ENCODE peak calls at places on chromosomes 7 and 10, in seven cellular contexts. Z, X, Y, C, P, L and B are unnamed samples.

GRCh38 chr10:109427421-109427820 is 495.9 kb downstream of the XPNPEP1 start:
- DNase-seq in Z (no peak), X (no peak), Y (no peak), C (no peak), P (no peak), L (no peak), B (peak)

GRCh38 chr10:43728425-43728824 is 79.7 kb upstream of the ZNF32 start:
- DNase-seq in Z (no peak), X (no peak), Y (no peak), C (no peak), P (no peak), L (no peak), B (no peak)

GRCh38 chr7:4776160-4776623 is 769 bp downstream of the AP5Z1 start:
- DNase-seq in Z (no peak), X (no peak), Y (no peak), C (no peak), P (no peak), L (no peak), B (no peak)

GRCh38 chr10:5888843-5889623 is 660 bp downstream of the ANKRD16 start:
- DNase-seq in Z (peak), X (peak), Y (no peak), C (peak), P (no peak), L (peak), B (no peak)

GRCh38 chr10:45444022-45444421 is 70.0 kb downstream of the ALOX5 start:
- DNase-seq in Z (no peak), X (no peak), Y (no peak), C (no peak), P (no peak), L (no peak), B (no peak)

GRCh38 chr10:33571616-33572015 is 237.1 kb upstream of the NRP1 start:
- DNase-seq in Z (no peak), X (no peak), Y (no peak), C (no peak), P (no peak), L (no peak), B (no peak)

GRCh38 chr10:116669832-116670644 is 49.3 kb downstream of the PNLIPRP2 start:
- DNase-seq in Z (no peak), X (peak), Y (no peak), C (peak), P (no peak), L (peak), B (no peak)

GRCh38 chr10:93006435-93007039 is 54.1 kb upstream of the CYP26C1 start:
- DNase-seq in Z (peak), X (peak), Y (no peak), C (peak), P (no peak), L (no peak), B (no peak)

GRCh38 chr7:144437370-144438191 is 34.1 kb upstream of the NOBOX start:
- DNase-seq in Z (peak), X (peak), Y (peak), C (peak), P (peak), L (peak), B (peak)

GRCh38 chr7:8597565-8597964 is 164.2 kb downstream of the NXPH1 start:
- DNase-seq in Z (no peak), X (no peak), Y (no peak), C (no peak), P (no peak), L (no peak), B (no peak)

DNA sequence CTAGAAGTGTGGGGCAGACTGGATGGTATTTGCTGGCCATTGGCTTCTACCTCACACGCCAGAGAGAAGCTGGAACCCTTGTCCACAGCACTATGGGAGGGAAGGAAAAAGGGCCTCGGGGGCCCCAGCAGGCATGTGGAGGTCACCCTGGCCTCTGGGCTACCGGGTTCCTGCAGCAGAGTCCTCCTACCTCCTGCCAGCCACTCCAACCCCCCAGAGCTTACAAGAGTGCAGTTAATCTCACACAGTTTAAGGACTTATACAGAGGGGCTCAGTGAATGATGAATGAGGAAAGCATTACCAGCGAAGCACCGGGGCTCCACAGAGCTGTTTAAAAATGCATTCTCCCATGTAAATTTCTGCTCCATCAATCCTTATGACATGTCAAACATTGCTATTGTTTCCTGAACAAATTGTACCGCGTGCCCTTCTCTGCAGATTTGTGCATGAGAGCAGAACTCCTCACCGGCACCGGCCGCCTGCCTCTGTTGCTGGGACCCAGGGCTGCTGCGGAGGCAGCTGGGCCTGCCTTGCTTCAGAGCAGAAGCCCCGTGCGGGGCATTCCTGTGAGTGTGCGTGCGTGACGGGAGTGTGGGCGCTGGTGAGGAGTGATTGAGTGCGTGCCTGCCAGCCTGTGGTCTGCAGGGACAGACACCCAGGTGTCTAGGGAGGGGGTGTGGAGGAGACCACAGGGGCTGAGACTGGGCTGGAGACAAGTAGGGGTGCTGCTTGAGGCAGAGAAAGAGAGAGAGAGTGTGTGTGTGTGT is 52.8 kb downstream of the C10orf105 start:
- DNase-seq in Z (no peak), X (no peak), Y (no peak), C (no peak), P (peak), L (no peak), B (no peak)
- H3K9ac ChIP-seq in Z (no peak), X (no peak), Y (no peak), C (no peak), P (no peak), L (peak), B (no peak)

GRCh38 chr7:70835658-70836057 is 296.3 kb upstream of the GALNT17 start:
- DNase-seq in Z (no peak), X (no peak), Y (no peak), C (no peak), P (no peak), L (no peak), B (no peak)

GRCh38 chr7:70837589-70837988 is 294.4 kb upstream of the GALNT17 start:
- DNase-seq in Z (no peak), X (no peak), Y (no peak), C (no peak), P (no peak), L (no peak), B (no peak)

GRCh38 chr7:70838292-70838907 is 293.5 kb upstream of the GALNT17 start:
- DNase-seq in Z (no peak), X (no peak), Y (no peak), C (no peak), P (no peak), L (no peak), B (no peak)

GRCh38 chr7:70836279-70836678 is 295.7 kb upstream of the GALNT17 start:
- DNase-seq in Z (no peak), X (no peak), Y (no peak), C (no peak), P (no peak), L (no peak), B (no peak)

DNA sequence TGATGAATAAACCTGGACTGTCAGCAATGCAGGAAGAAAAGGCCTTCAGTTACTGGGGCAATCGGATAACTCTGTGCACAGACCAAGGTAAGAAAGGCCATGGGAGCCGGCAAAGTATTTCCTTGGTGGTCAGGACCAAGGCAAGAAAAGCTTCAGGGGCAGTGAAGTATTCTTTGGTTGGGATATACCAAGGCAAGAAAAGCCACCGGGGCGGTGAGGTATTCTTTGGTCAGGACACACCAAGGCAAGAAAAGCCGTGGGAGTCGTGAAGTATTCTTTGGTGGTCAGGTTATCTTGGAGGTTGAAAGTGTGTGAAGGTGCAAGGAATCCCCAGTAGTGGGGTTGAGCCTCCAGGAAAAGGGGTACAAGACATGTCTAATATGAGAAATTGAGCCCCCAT is 295.0 kb upstream of the GALNT17 start:
- DNase-seq in Z (no peak), X (no peak), Y (no peak), C (no peak), P (no peak), L (no peak), B (no peak)
- TF ChIP-seq POLR2AphosphoS5 in Z (no peak), X (no peak), Y (no peak), C (no peak), P (no peak), L (no peak), B (no peak)

GRCh38 chr7:132815130-132815529 is 238.9 kb upstream of the PLXNA4 start:
- DNase-seq in Z (no peak), X (no peak), Y (no peak), C (no peak), P (no peak), L (no peak), B (no peak)

GRCh38 chr7:132817844-132818427 is 241.7 kb upstream of the PLXNA4 start:
- DNase-seq in Z (no peak), X (no peak), Y (no peak), C (no peak), P (no peak), L (no peak), B (no peak)

GRCh38 chr7:132815696-132816334 is 239.5 kb upstream of the PLXNA4 start:
- DNase-seq in Z (peak), X (no peak), Y (no peak), C (no peak), P (no peak), L (no peak), B (no peak)

GRCh38 chr7:132825222-132825621 is 249.0 kb upstream of the PLXNA4 start:
- DNase-seq in Z (no peak), X (no peak), Y (no peak), C (no peak), P (no peak), L (no peak), B (no peak)

GRCh38 chr7:132819648-132820047 is 243.4 kb upstream of the PLXNA4 start:
- DNase-seq in Z (no peak), X (no peak), Y (no peak), C (no peak), P (no peak), L (no peak), B (no peak)
- H3K27ac ChIP-seq in Z (no peak), X (no peak), Y (no peak), C (no peak), P (no peak), L (no peak), B (no peak)

GRCh38 chr7:28956608-28957063 is 1.5 kb downstream of the TRIL start:
- DNase-seq in Z (peak), X (peak), Y (no peak), C (peak), P (no peak), L (no peak), B (no peak)
- H3K9ac ChIP-seq in Z (no peak), X (peak), Y (no peak), C (no peak), P (no peak), L (no peak), B (no peak)

GRCh38 chr10:72344932-72345331 is 9.8 kb downstream of the DNAJB12 start:
- DNase-seq in Z (no peak), X (no peak), Y (no peak), C (no peak), P (no peak), L (no peak), B (no peak)
- TF ChIP-seq POLR2AphosphoS5 in Z (no peak), X (no peak), Y (no peak), C (no peak), P (no peak), L (no peak), B (no peak)

DNA sequence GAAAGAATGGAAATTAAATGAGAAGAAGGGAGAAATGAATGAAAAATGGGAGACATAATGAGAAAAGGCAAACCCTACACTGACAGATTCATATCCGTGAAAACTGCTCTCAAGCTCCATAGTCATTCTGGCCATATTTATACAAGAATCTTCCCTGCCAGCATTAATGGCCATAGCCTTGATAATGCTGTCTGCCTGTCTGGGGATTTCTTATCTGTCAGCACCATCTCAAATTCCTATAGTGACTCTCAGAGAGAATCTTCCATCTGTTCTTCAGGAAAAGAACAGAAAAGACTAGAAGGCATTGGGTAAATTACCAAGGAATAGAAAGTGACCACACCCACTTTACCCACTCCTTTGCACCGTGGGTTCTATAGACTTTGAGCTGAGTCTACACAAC is 295.9 kb downstream of the PLXNA4 start:
- DNase-seq in Z (no peak), X (no peak), Y (no peak), C (no peak), P (no peak), L (no peak), B (no peak)
- H3K27ac ChIP-seq in Z (no peak), X (no peak), Y (no peak), C (no peak), P (no peak), L (no peak), B (no peak)

DNA sequence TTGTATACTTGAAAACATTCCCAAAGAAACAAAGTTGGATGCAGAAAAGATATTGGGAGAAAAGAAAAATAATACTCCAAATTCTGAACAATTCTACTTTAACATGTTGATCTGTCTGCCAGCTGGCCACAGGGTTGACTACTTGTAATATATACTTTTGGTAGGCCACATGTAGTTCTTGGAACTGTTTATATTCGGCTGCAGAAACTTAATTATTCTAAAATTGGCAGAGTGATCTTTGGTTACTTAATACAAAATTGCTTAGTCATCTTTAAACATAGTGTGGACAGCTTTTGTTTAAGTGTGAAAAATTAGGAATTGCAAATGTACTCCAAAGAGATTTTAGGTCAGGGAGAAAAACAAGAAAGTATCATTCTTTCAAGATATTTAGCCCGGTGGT is 76.0 kb downstream of the CALD1 start:
- DNase-seq in Z (no peak), X (no peak), Y (no peak), C (no peak), P (no peak), L (no peak), B (no peak)
- H3K9ac ChIP-seq in Z (peak), X (no peak), Y (no peak), C (no peak), P (no peak), L (no peak), B (no peak)

DNA sequence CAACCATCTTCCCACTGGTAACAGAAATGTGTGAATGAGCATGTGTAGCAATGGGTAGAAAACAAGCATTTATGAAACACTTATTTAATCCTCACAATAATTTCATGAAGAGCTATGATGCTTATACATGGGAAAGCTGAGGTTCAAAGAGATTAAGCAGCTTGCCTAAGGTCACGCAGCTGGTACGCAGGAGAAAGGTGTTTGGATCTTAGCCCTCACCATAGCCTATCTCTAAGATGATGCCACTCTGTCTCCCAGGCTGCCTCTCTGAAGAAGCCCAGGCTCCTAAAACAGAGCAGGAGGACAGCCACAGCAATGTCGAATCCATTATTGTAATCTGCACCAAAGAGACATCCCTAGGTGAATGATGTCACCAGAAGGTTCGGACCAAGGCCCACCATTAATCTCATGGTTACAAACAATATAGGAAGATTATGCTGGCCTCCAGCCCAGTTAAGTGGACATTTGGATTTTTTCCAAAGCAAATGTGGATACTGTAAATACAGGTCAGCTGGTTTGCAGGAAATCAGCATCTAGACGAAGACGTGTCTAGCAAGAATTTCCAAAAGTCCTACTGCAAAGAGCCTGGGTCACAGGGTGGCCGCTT is 447.5 kb upstream of the ZMIZ1 start:
- DNase-seq in Z (peak), X (peak), Y (no peak), C (peak), P (no peak), L (no peak), B (no peak)
- TF ChIP-seq POLR2AphosphoS5 in Z (no peak), X (no peak), Y (no peak), C (no peak), P (no peak), L (no peak), B (no peak)

GRCh38 chr10:90111671-90112070 is 410.3 kb downstream of the KIF20B start:
- DNase-seq in Z (no peak), X (no peak), Y (peak), C (no peak), P (no peak), L (no peak), B (no peak)
- H3K27ac ChIP-seq in Z (no peak), X (no peak), Y (peak), C (no peak), P (no peak), L (no peak), B (no peak)

DNA sequence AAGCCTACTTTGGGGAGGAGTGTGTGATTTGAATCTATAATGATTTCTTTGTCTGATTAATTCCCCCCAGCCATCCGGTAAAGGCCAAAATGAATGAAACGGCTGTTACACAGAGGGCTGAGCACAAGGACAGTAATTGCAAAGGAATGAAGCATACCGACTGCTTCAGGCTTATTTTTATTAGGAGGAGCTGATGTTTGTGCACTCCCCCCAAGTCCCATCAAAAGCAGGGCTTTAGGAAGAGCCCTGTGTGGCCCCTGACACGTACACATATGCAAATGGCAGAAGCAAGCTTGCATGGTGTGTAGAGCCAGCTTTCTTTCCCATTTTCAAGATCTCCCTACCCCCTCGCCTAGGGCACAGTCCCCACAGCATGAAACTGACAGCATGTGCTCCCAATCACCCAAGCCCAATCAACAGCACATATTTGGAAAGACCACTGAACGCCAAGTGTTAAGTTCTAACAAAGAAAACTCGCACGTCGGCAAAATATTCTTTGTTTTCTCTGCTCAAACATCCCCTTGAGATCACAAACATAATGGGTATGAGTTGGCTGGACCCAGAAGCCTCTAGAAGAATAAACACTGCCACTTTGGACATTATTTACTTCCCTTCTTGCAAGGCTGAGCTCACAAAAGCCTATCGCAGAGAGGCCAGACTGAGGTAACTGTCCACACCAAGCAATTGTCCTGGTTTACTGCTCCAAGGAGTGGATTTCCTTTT is 143.0 kb downstream of the CUBN start:
- DNase-seq in Z (peak), X (peak), Y (no peak), C (no peak), P (no peak), L (no peak), B (no peak)
- H3K9ac ChIP-seq in Z (peak), X (no peak), Y (no peak), C (peak), P (no peak), L (no peak), B (no peak)